ENCODE peak calls at places on chromosome 4, in nine cellular contexts. R, Q, B, K, F, U, E, N and X are unnamed samples.

GRCh38 chr4:40656221-40656863 is 26.7 kb upstream of the RBM47 start:
- DNase-seq in R (no peak), Q (peak), B (no peak), K (no peak), F (no peak), U (no peak), E (no peak), N (no peak), X (no peak)

GRCh38 chr4:55372259-55372658 is 23.5 kb upstream of the TMEM165 start:
- DNase-seq in R (no peak), Q (no peak), B (no peak), K (no peak), F (no peak), U (no peak), E (peak), N (no peak), X (no peak)

GRCh38 chr4:149194061-149194460 is 621.6 kb downstream of the IQCM start:
- DNase-seq in R (no peak), Q (no peak), B (no peak), K (no peak), F (no peak), U (no peak), E (no peak), N (no peak), X (no peak)

GRCh38 chr4:47451657-47452056 is 11.8 kb downstream of the COMMD8 start:
- DNase-seq in R (no peak), Q (no peak), B (peak), K (no peak), F (no peak), U (no peak), E (no peak), N (no peak), X (no peak)

GRCh38 chr4:3483471-3483921 is 20.4 kb downstream of the DOK7 start:
- DNase-seq in R (no peak), Q (no peak), B (no peak), K (no peak), F (no peak), U (no peak), E (peak), N (no peak), X (no peak)

GRCh38 chr4:3307891-3308575 is 15.2 kb downstream of the RGS12 start:
- DNase-seq in R (no peak), Q (no peak), B (no peak), K (no peak), F (no peak), U (no peak), E (no peak), N (no peak), X (peak)

GRCh38 chr4:632926-633325 is 7.6 kb downstream of the PDE6B start:
- DNase-seq in R (no peak), Q (no peak), B (no peak), K (no peak), F (no peak), U (no peak), E (no peak), N (no peak), X (no peak)

GRCh38 chr4:1080961-1081688 is 32.2 kb downstream of the RNF212 start:
- DNase-seq in R (no peak), Q (no peak), B (no peak), K (no peak), F (no peak), U (peak), E (peak), N (no peak), X (no peak)

GRCh38 chr4:55255171-55255570 is 90.9 kb upstream of the SRD5A3 start:
- DNase-seq in R (peak), Q (no peak), B (no peak), K (no peak), F (no peak), U (no peak), E (no peak), N (no peak), X (no peak)

GRCh38 chr4:116020141-116020722 is 906.8 kb upstream of the NDST4 start:
- DNase-seq in R (no peak), Q (no peak), B (no peak), K (no peak), F (no peak), U (no peak), E (no peak), N (no peak), X (no peak)

GRCh38 chr4:82913305-82913704 is 12.8 kb downstream of the THAP9 start:
- DNase-seq in R (no peak), Q (no peak), B (no peak), K (no peak), F (no peak), U (no peak), E (no peak), N (no peak), X (no peak)

GRCh38 chr4:180197471-180197870 is 2045.7 kb upstream of the TENM3 start:
- DNase-seq in R (peak), Q (no peak), B (no peak), K (no peak), F (no peak), U (no peak), E (peak), N (no peak), X (no peak)

GRCh38 chr4:15325987-15326386 is 101.8 kb upstream of the C1QTNF7 start:
- DNase-seq in R (no peak), Q (no peak), B (no peak), K (no peak), F (no peak), U (no peak), E (no peak), N (no peak), X (no peak)

GRCh38 chr4:54545663-54546424 is 111.9 kb upstream of the KIT start:
- DNase-seq in R (no peak), Q (no peak), B (no peak), K (no peak), F (no peak), U (no peak), E (no peak), N (no peak), X (no peak)

GRCh38 chr4:96677499-96677898 is 837.6 kb downstream of the PDHA2 start:
- DNase-seq in R (no peak), Q (no peak), B (peak), K (no peak), F (no peak), U (no peak), E (peak), N (no peak), X (no peak)

GRCh38 chr4:177441061-177441802 is 1.0 kb downstream of the AGA start:
- DNase-seq in R (peak), Q (peak), B (no peak), K (peak), F (no peak), U (no peak), E (peak), N (peak), X (peak)

GRCh38 chr4:25694466-25694865 is 38.8 kb downstream of the SLC34A2 start:
- DNase-seq in R (peak), Q (no peak), B (peak), K (no peak), F (no peak), U (no peak), E (peak), N (no peak), X (no peak)

GRCh38 chr4:1476140-1476513 is 69.9 kb upstream of the NKX1-1 start:
- DNase-seq in R (no peak), Q (no peak), B (no peak), K (no peak), F (no peak), U (no peak), E (no peak), N (no peak), X (no peak)